ENCODE peak calls at places on chromosomes 3 and 15, in nine cellular contexts. C is fibroblast of pulmonary artery; K is BJ; G is heart right ventricle; R is heart left ventricle; Z is psoas muscle; X is endodermal cell; W is AG10803; U is CD8-positive, alpha-beta T cell. S is an unnamed sample.

GRCh38 chr3:127153506-127153815 is 39.5 kb upstream of the PRR23E start:
- DNase-seq in R (no peak), Z (peak), G (no peak), U (no peak), X (no peak), C (no peak), K (no peak), W (no peak), S (no peak)

GRCh38 chr3:17432237-17432636 is 310.2 kb downstream of the TBC1D5 start:
- DNase-seq in Z (no peak), C (peak), G (no peak), K (no peak), R (no peak), U (no peak), X (no peak), W (peak), S (no peak)

GRCh38 chr3:15205934-15206661 is at the start of gene CAPN7:
- DNase-seq in W (peak), C (peak), G (peak), U (peak), K (peak), Z (peak), X (peak), R (peak), S (peak)

GRCh38 chr3:151135548-151136337 is 50.3 kb downstream of the MED12L start:
- DNase-seq in C (no peak), X (no peak), W (no peak), U (peak), G (no peak), Z (no peak), K (no peak), R (no peak), S (peak)

GRCh38 chr15:61081028-61081322 is 148.1 kb downstream of the RORA start:
- DNase-seq in R (no peak), W (no peak), G (no peak), C (no peak), K (no peak), U (no peak), Z (no peak), X (no peak), S (no peak)

GRCh38 chr15:80778964-80779657 is at the start of gene CEMIP:
- DNase-seq in Z (peak), R (peak), C (peak), K (no peak), U (no peak), W (peak), X (peak), G (peak), S (peak)

GRCh38 chr3:41026394-41027177 is 172.7 kb upstream of the CTNNB1 start:
- DNase-seq in Z (peak), K (no peak), R (peak), G (peak), C (peak), X (peak), W (peak), U (no peak), S (peak)

GRCh38 chr3:45026957-45027356 is 854 bp downstream of the CLEC3B start:
- DNase-seq in W (peak), U (no peak), K (no peak), X (no peak), C (peak), Z (peak), G (peak), R (peak), S (peak)

GRCh38 chr3:151787626-151788025 is 26.3 kb upstream of the AADAC start:
- DNase-seq in U (no peak), C (peak), K (no peak), X (no peak), Z (no peak), R (no peak), W (no peak), G (no peak), S (no peak)

GRCh38 chr3:42839616-42840015 is 30.4 kb downstream of the ACKR2 start:
- DNase-seq in R (no peak), X (peak), Z (no peak), G (no peak), C (peak), K (peak), W (peak), U (no peak), S (no peak)

GRCh38 chr15:78810377-78811123 is 714 bp downstream of the ADAMTS7 start:
- DNase-seq in U (no peak), X (peak), R (peak), K (no peak), C (peak), G (peak), W (peak), Z (peak), S (no peak)

GRCh38 chr3:101010316-101010715 is 17.1 kb upstream of the ABI3BP start:
- DNase-seq in C (peak), K (peak), G (no peak), U (no peak), X (no peak), Z (no peak), W (peak), R (no peak), S (no peak)

GRCh38 chr3:8724108-8724752 is 9.4 kb upstream of the CAV3 start:
- DNase-seq in W (no peak), K (no peak), Z (no peak), X (no peak), C (no peak), R (no peak), G (no peak), U (no peak), S (no peak)

GRCh38 chr3:127492426-127492825 is 98.1 kb downstream of the TPRA1 start:
- DNase-seq in C (no peak), U (peak), X (peak), G (no peak), W (no peak), Z (no peak), K (no peak), R (no peak), S (no peak)

GRCh38 chr15:79724804-79725203 is 172.0 kb downstream of the MTHFS start:
- DNase-seq in Z (no peak), C (no peak), G (no peak), X (no peak), U (no peak), K (no peak), R (no peak), W (no peak), S (no peak)

GRCh38 chr3:123075359-123075758 is 8.5 kb downstream of the PDIA5 start:
- DNase-seq in U (no peak), Z (no peak), X (peak), R (no peak), C (no peak), W (no peak), G (no peak), K (no peak), S (no peak)

GRCh38 chr3:127694467-127695215 is 21.9 kb downstream of the ABTB1 start:
- DNase-seq in Z (peak), R (peak), W (peak), X (peak), K (no peak), U (peak), G (peak), C (no peak), S (peak)

GRCh38 chr15:35289029-35289617 is 204.0 kb upstream of the NANOGP8 start:
- DNase-seq in G (no peak), K (no peak), X (no peak), R (no peak), Z (no peak), W (peak), C (peak), U (no peak), S (no peak)

GRCh38 chr3:184688251-184688851 is 23.5 kb downstream of the MAGEF1 start:
- DNase-seq in X (peak), Z (no peak), W (peak), K (peak), C (peak), R (no peak), U (no peak), G (no peak), S (peak)

GRCh38 chr15:52559022-52559421 is 9.8 kb downstream of the ARPP19 start:
- DNase-seq in K (no peak), Z (no peak), W (no peak), G (no peak), R (no peak), C (no peak), U (no peak), X (no peak), S (no peak)

GRCh38 chr3:73461582-73461981 is 163.2 kb downstream of the PDZRN3 start:
- DNase-seq in Z (no peak), W (peak), X (no peak), K (no peak), G (peak), C (peak), U (no peak), R (peak), S (no peak)

GRCh38 chr15:34323217-34323616 is 14.4 kb downstream of the SLC12A6 start:
- DNase-seq in G (no peak), Z (no peak), R (no peak), U (no peak), K (no peak), X (no peak), C (no peak), W (no peak), S (no peak)

GRCh38 chr3:81823882-81824395 is 62.5 kb upstream of the GBE1 start:
- DNase-seq in G (no peak), R (no peak), K (no peak), U (no peak), Z (no peak), C (no peak), X (no peak), W (peak), S (no peak)

GRCh38 chr3:82595530-82595929 is 834.1 kb upstream of the GBE1 start:
- DNase-seq in U (no peak), R (no peak), K (no peak), W (no peak), Z (no peak), C (no peak), X (no peak), G (no peak), S (no peak)

DNA sequence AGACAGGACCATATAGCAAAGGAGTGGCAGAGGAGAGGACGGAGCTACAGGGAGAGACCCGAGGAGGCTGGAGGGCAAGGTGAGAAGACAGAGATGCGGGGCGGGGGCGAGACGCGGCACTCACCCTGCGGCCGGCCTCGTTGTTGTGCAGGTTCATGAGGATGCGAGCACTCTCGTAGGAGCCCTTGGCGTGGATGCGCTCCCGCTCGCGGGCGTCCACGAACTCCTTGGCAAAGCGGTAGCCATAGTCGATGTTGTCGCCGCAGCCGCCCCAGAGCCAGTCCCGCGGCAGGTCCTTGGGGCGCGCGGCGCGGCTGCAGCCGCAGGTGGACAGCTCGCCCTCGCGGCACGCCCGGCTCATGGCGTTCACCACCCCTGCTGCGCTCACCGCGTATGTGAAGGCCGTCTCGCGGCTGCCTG is 12.9 kb downstream of the WNT5A start:
- DNase-seq in R (no peak), C (no peak), G (no peak), Z (no peak), X (peak), K (no peak), U (no peak), W (no peak), S (no peak)
- TF ChIP-seq CTCF in R (no peak), C (no peak), G (no peak), Z (no peak), X (no peak), K (no peak), U (no peak), W (no peak), S (no peak)

DNA sequence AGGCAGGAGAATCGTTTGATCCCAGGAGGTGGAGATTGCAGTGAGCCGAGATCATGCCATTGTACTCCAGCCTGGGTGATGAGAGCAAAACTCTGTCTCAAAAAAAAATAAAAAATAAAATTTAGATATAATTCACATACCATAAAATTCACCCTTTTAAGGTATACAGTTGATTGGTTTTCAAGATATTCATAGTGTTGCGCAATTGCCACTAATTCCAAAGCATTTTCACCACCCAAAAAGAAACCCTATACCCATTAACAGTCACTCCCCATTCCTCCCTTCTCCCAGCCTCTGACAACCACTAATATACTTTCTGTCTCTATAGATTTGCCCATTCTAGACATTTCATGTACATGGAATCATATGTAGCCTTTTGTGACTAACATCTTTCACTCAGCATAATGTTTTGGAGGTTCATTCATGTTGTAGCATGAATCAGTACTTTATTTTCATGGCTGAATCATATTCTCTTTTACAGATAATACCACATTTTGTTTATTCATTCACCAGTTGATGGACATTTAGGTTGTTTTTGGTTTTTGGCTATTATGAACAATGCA is 116.7 kb downstream of the RASA2 start:
- DNase-seq in U (no peak), R (no peak), W (no peak), X (no peak), G (no peak), Z (no peak), K (no peak), C (no peak), S (no peak)
- H3K4me3 ChIP-seq in U (no peak), R (no peak), W (no peak), X (no peak), G (no peak), Z (no peak), K (no peak), C (no peak), S (no peak)

DNA sequence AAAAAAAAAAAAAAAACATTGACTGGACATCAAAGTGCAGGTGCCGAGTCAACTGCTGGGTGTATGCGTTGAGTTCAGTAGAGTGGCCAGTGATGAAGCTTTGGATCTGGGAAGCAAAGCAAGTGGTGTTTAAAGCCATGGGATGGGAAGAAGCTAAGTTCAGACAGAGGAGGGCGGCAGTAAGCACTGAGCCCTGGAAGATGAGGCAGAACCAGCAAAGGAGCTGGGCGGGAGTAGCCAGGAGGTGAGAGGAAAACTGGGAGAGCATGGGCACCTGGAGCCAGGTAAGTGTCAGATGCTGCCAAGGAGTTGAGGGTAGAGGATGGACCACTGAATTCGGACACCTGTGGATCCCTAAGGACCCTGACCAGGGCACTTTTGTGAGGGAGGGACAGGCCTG is 11.4 kb upstream of the GNAI2 start:
- DNase-seq in Z (no peak), G (no peak), R (no peak), K (no peak), X (peak), U (no peak), C (no peak), W (no peak), S (no peak)
- TF ChIP-seq CTCF in Z (no peak), G (no peak), R (no peak), K (no peak), X (peak), U (no peak), C (no peak), W (no peak), S (no peak)

GRCh38 chr3:10162147-10162546 is 2.6 kb upstream of the IRAK2 start:
- DNase-seq in U (no peak), W (no peak), C (no peak), R (no peak), Z (no peak), X (no peak), G (no peak), K (no peak), S (no peak)
- H3K4me3 ChIP-seq in U (no peak), W (no peak), C (no peak), R (no peak), Z (no peak), X (no peak), G (no peak), K (no peak), S (no peak)

GRCh38 chr3:110106805-110107204 is 769.5 kb upstream of the DPPA4 start:
- DNase-seq in Z (no peak), K (no peak), R (no peak), C (peak), W (peak), G (no peak), X (no peak), U (no peak), S (no peak)

GRCh38 chr3:110101361-110101760 is 764.0 kb upstream of the DPPA4 start:
- DNase-seq in R (no peak), W (no peak), K (no peak), X (no peak), Z (no peak), U (no peak), G (no peak), C (peak), S (no peak)
- TF ChIP-seq CTCF in R (no peak), W (no peak), K (no peak), X (no peak), Z (no peak), U (no peak), G (no peak), C (no peak), S (no peak)

GRCh38 chr3:169173636-169174035 is 489.9 kb downstream of the MECOM start:
- DNase-seq in W (no peak), X (no peak), K (no peak), U (no peak), G (no peak), Z (no peak), C (no peak), R (no peak), S (no peak)
- H3K4me3 ChIP-seq in W (no peak), X (no peak), K (no peak), U (no peak), G (no peak), Z (no peak), C (no peak), R (no peak), S (no peak)

GRCh38 chr3:48999085-48999858 is 7.9 kb upstream of the WDR6 start:
- DNase-seq in W (no peak), K (no peak), Z (no peak), C (no peak), U (no peak), G (no peak), R (no peak), X (no peak), S (no peak)

GRCh38 chr3:48996640-48997039 is 6.6 kb downstream of the P4HTM start:
- DNase-seq in X (no peak), G (no peak), Z (no peak), K (no peak), U (no peak), R (no peak), W (no peak), C (no peak), S (no peak)

GRCh38 chr3:48993834-48994233 is 3.8 kb downstream of the P4HTM start:
- DNase-seq in C (no peak), R (no peak), U (no peak), X (peak), K (no peak), G (no peak), W (no peak), Z (no peak), S (no peak)

GRCh38 chr3:48997714-48998637 is 7.9 kb downstream of the P4HTM start:
- DNase-seq in R (no peak), C (no peak), K (no peak), G (no peak), X (peak), Z (no peak), U (no peak), W (no peak), S (no peak)

GRCh38 chr3:48997102-48997637 is 7.1 kb downstream of the P4HTM start:
- DNase-seq in X (peak), C (no peak), K (no peak), Z (no peak), U (no peak), G (no peak), R (no peak), W (no peak), S (no peak)
- TF ChIP-seq CTCF in X (peak), C (no peak), K (no peak), Z (no peak), U (no peak), G (no peak), R (no peak), W (no peak), S (no peak)

DNA sequence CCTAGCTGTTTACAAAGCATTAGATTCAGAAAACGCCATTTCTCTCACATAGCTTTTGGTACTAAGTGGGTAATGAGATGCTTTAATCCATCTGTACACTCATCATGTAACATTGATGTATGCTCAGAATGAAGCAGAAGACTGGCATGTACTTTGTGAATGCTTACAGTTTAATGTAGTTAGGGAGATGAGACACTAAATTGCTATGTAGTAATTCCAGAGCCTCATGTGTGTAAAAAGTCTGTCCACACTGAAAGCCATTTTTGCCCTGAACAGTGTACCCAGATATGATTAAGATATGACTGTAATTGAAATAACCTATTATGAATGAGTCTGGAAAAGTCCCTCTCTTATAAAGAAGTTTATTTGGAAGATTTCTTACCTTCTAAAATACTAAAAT is 66.5 kb downstream of the ARMC8 start:
- DNase-seq in U (no peak), K (no peak), R (no peak), C (no peak), X (no peak), W (no peak), Z (no peak), G (no peak), S (no peak)
- H3K4me3 ChIP-seq in U (no peak), K (no peak), R (no peak), C (no peak), X (no peak), W (no peak), Z (no peak), G (no peak), S (no peak)

GRCh38 chr15:53611145-53611920 is 148.1 kb downstream of the WDR72 start:
- DNase-seq in U (no peak), X (no peak), C (peak), W (no peak), Z (no peak), K (no peak), G (no peak), R (no peak), S (no peak)
- TF ChIP-seq CTCF in U (no peak), X (no peak), C (no peak), W (no peak), Z (no peak), K (no peak), G (no peak), R (no peak), S (no peak)